ENCODE peak calls at places on chromosomes 12 and 14, in nine cellular contexts. F is MG63; X is NCI-H1436; G is NCI-H748 treated with DMSO at 0.1 percent for 48 hours; Y is iPS-NIHi11; E is T-helper 9 cell; C is AG20443; N is effector memory CD4-positive, alpha-beta T cell; W is activated gamma-delta T cell treated with Interleukin-2 at 50 U/mL for 16 hours. H is an unnamed sample.

GRCh38 chr14:50620341-50620740 is 47.8 kb downstream of the SAV1 start:
- DNase-seq in F (no peak), X (no peak), G (no peak), Y (no peak), E (no peak), C (no peak), N (no peak), W (no peak), H (no peak)

GRCh38 chr14:104732931-104733681 is 9.1 kb downstream of the ADSS1 start:
- DNase-seq in F (no peak), X (no peak), G (no peak), Y (no peak), E (no peak), C (no peak), N (no peak), W (no peak), H (no peak)

GRCh38 chr12:109739747-109740693 is 26.4 kb downstream of the FAM222A start:
- DNase-seq in F (no peak), X (no peak), G (no peak), Y (peak; percentile 78), E (no peak), C (no peak), N (no peak), W (peak; percentile 2), H (no peak)

GRCh38 chr12:39581592-39581991 is 38.0 kb downstream of the ABCD2 start:
- DNase-seq in F (no peak), X (no peak), G (no peak), Y (no peak), E (no peak), C (no peak), N (no peak), W (no peak), H (no peak)

GRCh38 chr12:108854055-108854452 is 3.3 kb downstream of the SSH1 start:
- DNase-seq in F (peak; percentile 55), X (no peak), G (no peak), Y (no peak), E (no peak), C (peak; percentile 62), N (no peak), W (no peak), H (peak; percentile 43)

GRCh38 chr12:47988073-47989022 is 15.9 kb downstream of the COL2A1 start:
- DNase-seq in F (no peak), X (no peak), G (no peak), Y (peak; percentile 87), E (no peak), C (peak; percentile 52), N (no peak), W (no peak), H (no peak)

GRCh38 chr12:109583733-109584132 is 10.1 kb downstream of the MVK start:
- DNase-seq in F (no peak), X (no peak), G (no peak), Y (no peak), E (no peak), C (no peak), N (no peak), W (no peak), H (no peak)

GRCh38 chr12:56931474-56931978 is 2.7 kb downstream of the SDR9C7 start:
- DNase-seq in F (no peak), X (no peak), G (no peak), Y (peak; percentile 39), E (no peak), C (no peak), N (no peak), W (no peak), H (peak; percentile 44)

H was measured in testis.